ENCODE peak calls at places on chromosomes 3 and 15, in eight cellular contexts. One of them, this sample, is unnamed.

GRCh38 chr3:187211532-187212274 is 14.4 kb downstream of the RTP1 start:
- DNase-seq in SW 1271: no peak
- DNase-seq in left lung: no peak
- DNase-seq in left ventricle myocardium superior: no peak
- DNase-seq in NT2/D1: no peak
- DNase-seq in CD8-positive, alpha-beta T cell: no peak
- DNase-seq in NCI-H2081: no peak
- DNase-seq in Right ventricle myocardium superior: no peak
- DNase-seq in this sample: no peak

GRCh38 chr3:100844063-100844936 is 135.0 kb downstream of the TFG start:
- DNase-seq in SW 1271: no peak
- DNase-seq in left lung: no peak
- DNase-seq in left ventricle myocardium superior: no peak
- DNase-seq in NT2/D1: no peak
- DNase-seq in CD8-positive, alpha-beta T cell: no peak
- DNase-seq in NCI-H2081: no peak
- DNase-seq in Right ventricle myocardium superior: no peak
- DNase-seq in this sample: no peak

GRCh38 chr3:141085331-141086047 is 34.3 kb downstream of the SPSB4 start:
- DNase-seq in SW 1271: no peak
- DNase-seq in left lung: no peak
- DNase-seq in left ventricle myocardium superior: no peak
- DNase-seq in NT2/D1: no peak
- DNase-seq in CD8-positive, alpha-beta T cell: no peak
- DNase-seq in NCI-H2081: no peak
- DNase-seq in Right ventricle myocardium superior: no peak
- DNase-seq in this sample: no peak

GRCh38 chr15:24848050-24848449 is 106.7 kb upstream of the SNRPN start:
- DNase-seq in SW 1271: no peak
- DNase-seq in left lung: no peak
- DNase-seq in left ventricle myocardium superior: peak; percentile 65
- DNase-seq in NT2/D1: no peak
- DNase-seq in CD8-positive, alpha-beta T cell: no peak
- DNase-seq in NCI-H2081: peak; percentile 63
- DNase-seq in Right ventricle myocardium superior: peak; percentile 61
- DNase-seq in this sample: no peak

GRCh38 chr3:18837137-18837536 is 311.2 kb upstream of the KCNH8 start:
- DNase-seq in SW 1271: no peak
- DNase-seq in left lung: no peak
- DNase-seq in left ventricle myocardium superior: no peak
- DNase-seq in NT2/D1: no peak
- DNase-seq in CD8-positive, alpha-beta T cell: no peak
- DNase-seq in NCI-H2081: no peak
- DNase-seq in Right ventricle myocardium superior: no peak
- DNase-seq in this sample: no peak

GRCh38 chr3:42733501-42734262 is 31.1 kb upstream of the HHATL start:
- DNase-seq in SW 1271: no peak
- DNase-seq in left lung: no peak
- DNase-seq in left ventricle myocardium superior: no peak
- DNase-seq in NT2/D1: no peak
- DNase-seq in CD8-positive, alpha-beta T cell: peak; percentile 23
- DNase-seq in NCI-H2081: no peak
- DNase-seq in Right ventricle myocardium superior: no peak
- DNase-seq in this sample: peak; percentile 69

GRCh38 chr3:175656451-175656850 is 797.3 kb downstream of the NAALADL2 start:
- DNase-seq in SW 1271: no peak
- DNase-seq in left lung: no peak
- DNase-seq in left ventricle myocardium superior: no peak
- DNase-seq in NT2/D1: no peak
- DNase-seq in CD8-positive, alpha-beta T cell: no peak
- DNase-seq in NCI-H2081: no peak
- DNase-seq in Right ventricle myocardium superior: no peak
- DNase-seq in this sample: no peak

GRCh38 chr3:14537590-14538450 is 2.3 kb downstream of the GRIP2 start:
- DNase-seq in SW 1271: peak; percentile 23
- DNase-seq in left lung: no peak
- DNase-seq in left ventricle myocardium superior: peak; percentile 66
- DNase-seq in NT2/D1: no peak
- DNase-seq in CD8-positive, alpha-beta T cell: no peak
- DNase-seq in NCI-H2081: no peak
- DNase-seq in Right ventricle myocardium superior: peak; percentile 66
- DNase-seq in this sample: no peak

GRCh38 chr3:48247401-48247807 is 6.5 kb downstream of the ZNF589 start:
- DNase-seq in SW 1271: no peak
- DNase-seq in left lung: no peak
- DNase-seq in left ventricle myocardium superior: no peak
- DNase-seq in NT2/D1: no peak
- DNase-seq in CD8-positive, alpha-beta T cell: no peak
- DNase-seq in NCI-H2081: no peak
- DNase-seq in Right ventricle myocardium superior: no peak
- DNase-seq in this sample: no peak

GRCh38 chr3:123383101-123384053 is 65.5 kb downstream of the ADCY5 start:
- DNase-seq in SW 1271: no peak
- DNase-seq in left lung: peak; percentile 24
- DNase-seq in left ventricle myocardium superior: peak; percentile 87
- DNase-seq in NT2/D1: peak; percentile 38
- DNase-seq in CD8-positive, alpha-beta T cell: no peak
- DNase-seq in NCI-H2081: no peak
- DNase-seq in Right ventricle myocardium superior: peak; percentile 81
- DNase-seq in this sample: no peak